ENCODE peak calls at places on chromosomes 16 and 17, in nine cellular contexts. I, V, H, D, F, J, T, W and X are unnamed samples.

GRCh38 chr17:78925234-78925633 is at the start of gene TIMP2:
- DNase-seq in T (peak; percentile 64), H (peak; percentile 90), J (peak; percentile 89), F (peak; percentile 81), I (peak; percentile 81), W (peak; percentile 75), V (peak; percentile 39), D (peak; percentile 95), X (peak; percentile 36)

GRCh38 chr17:82267575-82268379 is 5.7 kb downstream of the CSNK1D start:
- DNase-seq in V (no peak), I (peak; percentile 73), W (peak; percentile 52), D (peak; percentile 91), J (peak; percentile 89), H (peak; percentile 97), F (no peak), T (peak; percentile 98), X (peak; percentile 85)

GRCh38 chr16:71817690-71818089 is 9.1 kb upstream of the AP1G1 start:
- DNase-seq in F (no peak), T (no peak), W (no peak), D (no peak), I (no peak), H (no peak), V (no peak), J (no peak), X (no peak)

GRCh38 chr16:50354629-50355456 is 13.9 kb downstream of the BRD7 start:
- DNase-seq in D (no peak), J (no peak), H (no peak), T (no peak), F (no peak), I (no peak), W (no peak), V (no peak), X (no peak)

GRCh38 chr16:70804153-70804728 is 3.3 kb upstream of the VAC14 start:
- DNase-seq in W (no peak), V (no peak), J (no peak), T (no peak), H (no peak), F (no peak), I (no peak), D (no peak), X (no peak)

GRCh38 chr17:58415371-58416055 is 1.8 kb downstream of the RNF43 start:
- DNase-seq in T (no peak), D (no peak), J (no peak), I (no peak), V (no peak), W (no peak), H (peak; percentile 50), F (no peak), X (no peak)

GRCh38 chr17:47727704-47728036 is 5.4 kb upstream of the TBX21 start:
- DNase-seq in F (no peak), T (no peak), H (no peak), W (no peak), J (no peak), V (no peak), I (no peak), D (no peak), X (no peak)

GRCh38 chr17:21457051-21458026 is 81.2 kb downstream of the KCNJ12 start:
- DNase-seq in I (peak; percentile 76), V (peak; percentile 82), J (peak; percentile 85), W (peak; percentile 94), H (peak; percentile 94), T (peak; percentile 76), D (peak; percentile 82), F (peak; percentile 85), X (peak; percentile 57)

GRCh38 chr17:82892869-82893565 is 53.2 kb upstream of the ZNF750 start:
- DNase-seq in F (no peak), V (peak; percentile 77), W (peak; percentile 69), J (no peak), D (no peak), I (no peak), T (no peak), H (no peak), X (no peak)

GRCh38 chr16:22813946-22814325 is at the start of gene HS3ST2:
- DNase-seq in J (no peak), F (peak; percentile 64), T (no peak), V (no peak), D (peak; percentile 15), W (no peak), H (peak; percentile 31), I (no peak), X (no peak)

GRCh38 chr16:20136446-20136968 is 62.8 kb upstream of the GPR139 start:
- DNase-seq in H (no peak), V (no peak), J (no peak), T (no peak), D (no peak), W (no peak), F (no peak), I (no peak), X (no peak)

GRCh38 chr16:15933781-15934180 is 15.6 kb upstream of the ABCC1 start:
- DNase-seq in I (no peak), V (no peak), J (no peak), T (no peak), W (no peak), F (no peak), D (no peak), H (no peak), X (no peak)

GRCh38 chr17:35486920-35487727 is 38.6 kb upstream of the SLFN13 start:
- DNase-seq in H (peak; percentile 31), V (peak; percentile 57), W (peak; percentile 70), J (peak; percentile 15), F (no peak), D (peak; percentile 24), I (no peak), T (no peak), X (no peak)

GRCh38 chr16:67961551-67961957 is 6.9 kb downstream of the SLC12A4 start:
- DNase-seq in T (no peak), D (no peak), H (peak; percentile 70), J (no peak), W (no peak), V (no peak), I (no peak), F (no peak), X (no peak)

GRCh38 chr17:57972151-57972550 is 15.9 kb downstream of the VEZF1 start:
- DNase-seq in H (no peak), V (no peak), W (no peak), D (no peak), F (no peak), T (no peak), J (no peak), I (no peak), X (no peak)

GRCh38 chr16:11459722-11460121 is 114.5 kb downstream of the RMI2 start:
- DNase-seq in T (no peak), W (no peak), F (no peak), H (no peak), V (no peak), I (no peak), D (no peak), J (no peak), X (no peak)

GRCh38 chr16:85089485-85089884 is 22.8 kb downstream of the CIBAR2 start:
- DNase-seq in J (no peak), F (no peak), T (no peak), I (no peak), D (no peak), H (no peak), V (no peak), W (no peak), X (no peak)
- H3K27ac ChIP-seq in J (no peak overlapping the region), F (no peak overlapping the region), T (no peak overlapping the region), I (no peak overlapping the region), D (no peak overlapping the region), H (no peak overlapping the region), V (no peak overlapping the region), W (no peak overlapping the region), X (no peak overlapping the region)

DNA sequence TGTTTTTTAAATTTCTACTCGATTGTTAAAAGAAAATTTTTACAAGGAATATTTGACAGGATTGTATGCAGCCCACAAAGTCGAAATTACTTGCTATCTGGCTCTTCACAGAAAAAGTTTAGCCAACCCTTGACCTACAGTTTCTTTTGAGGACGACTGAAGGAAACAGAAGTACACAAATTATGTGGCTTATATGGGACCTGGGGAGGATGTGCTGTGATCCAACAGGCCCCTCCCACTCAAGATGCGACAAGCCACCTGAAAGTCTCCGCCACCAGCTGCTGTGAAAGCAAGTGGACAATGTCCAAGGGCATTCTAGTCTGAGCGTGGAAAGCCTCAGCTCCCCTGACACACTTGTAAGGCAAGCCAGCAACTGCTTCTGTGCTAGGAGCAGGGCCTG is 42.4 kb upstream of the SLC25A19 start:
- DNase-seq in J (no peak), H (no peak), V (no peak), T (no peak), I (no peak), W (no peak), F (no peak), D (no peak), X (no peak)
- H3K27ac ChIP-seq in J (no peak overlapping the region), H (no peak overlapping the region), V (no peak overlapping the region), T (no peak overlapping the region), I (peak overlapping the region; percentile 32), W (no peak overlapping the region), F (no peak overlapping the region), D (no peak overlapping the region), X (no peak overlapping the region)

DNA sequence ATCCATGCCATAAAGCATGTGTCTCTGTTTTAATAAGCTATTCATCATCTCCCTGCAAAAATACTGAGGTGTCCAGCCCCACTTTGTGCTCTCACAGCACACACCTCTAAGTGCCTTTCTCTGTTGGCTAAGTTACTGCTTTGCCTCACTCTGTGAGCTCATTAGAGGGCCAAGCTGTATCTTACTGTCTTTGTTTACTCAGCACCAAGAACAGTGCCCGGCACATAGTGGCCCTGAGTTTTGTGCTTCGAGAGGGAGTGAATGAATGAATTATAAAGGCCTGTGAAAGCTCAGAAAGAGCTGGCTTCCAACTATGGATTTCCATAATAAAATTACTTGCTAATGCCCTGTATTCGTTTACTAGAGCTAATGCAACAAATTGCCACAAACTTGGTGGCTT is 50.2 kb upstream of the NOG start:
- DNase-seq in V (no peak), D (no peak), W (no peak), J (no peak), T (no peak), F (no peak), I (no peak), H (no peak), X (no peak)
- H3K27ac ChIP-seq in V (no peak overlapping the region), D (no peak overlapping the region), W (no peak overlapping the region), J (no peak overlapping the region), T (no peak overlapping the region), F (no peak overlapping the region), I (no peak overlapping the region), H (no peak overlapping the region), X (no peak overlapping the region)

GRCh38 chr17:40065771-40066510 is 3.2 kb downstream of the THRA start:
- DNase-seq in F (no peak), J (peak; percentile 11), I (no peak), W (no peak), V (no peak), T (no peak), D (no peak), H (no peak), X (peak; percentile 15)
- H3K27ac ChIP-seq in F (no peak overlapping the region), J (peak overlapping the region; percentile 98), I (peak overlapping the region; percentile 100), W (peak overlapping the region; percentile 50), V (no peak overlapping the region), T (peak overlapping the region; percentile 100), D (peak overlapping the region; percentile 98), H (peak overlapping the region; percentile 54), X (peak overlapping the region; percentile 99)